ENCODE peak calls at places on chromosomes 3 and 15, in four cellular contexts. One of them, this sample, is unnamed.

GRCh38 chr15:32942286-32942927 is 224.6 kb downstream of the GREM1 start:
- DNase-seq in nephron progenitor cell: no peak
- DNase-seq in fibroblast of mammary gland: no peak
- DNase-seq in CD8-positive, alpha-beta T cell: no peak
- DNase-seq in this sample: no peak

GRCh38 chr15:98815207-98815606 is 166.9 kb downstream of the IGF1R start:
- DNase-seq in CD8-positive, alpha-beta T cell: no peak
- DNase-seq in fibroblast of mammary gland: no peak
- DNase-seq in nephron progenitor cell: no peak
- DNase-seq in this sample: no peak

GRCh38 chr15:29490747-29491471 is 221.3 kb upstream of the NSMCE3 start:
- DNase-seq in CD8-positive, alpha-beta T cell: no peak
- DNase-seq in nephron progenitor cell: no peak
- DNase-seq in fibroblast of mammary gland: no peak
- DNase-seq in this sample: no peak

GRCh38 chr3:168881804-168882203 is 781.7 kb downstream of the MECOM start:
- DNase-seq in nephron progenitor cell: no peak
- DNase-seq in CD8-positive, alpha-beta T cell: no peak
- DNase-seq in fibroblast of mammary gland: no peak
- DNase-seq in this sample: no peak

GRCh38 chr3:38556640-38557358 is 60.7 kb downstream of the EXOG start:
- DNase-seq in CD8-positive, alpha-beta T cell: no peak
- DNase-seq in fibroblast of mammary gland: no peak
- DNase-seq in nephron progenitor cell: no peak
- DNase-seq in this sample: no peak

GRCh38 chr15:67199881-67200763 is 54.3 kb downstream of the AAGAB start:
- DNase-seq in nephron progenitor cell: no peak
- DNase-seq in fibroblast of mammary gland: peak
- DNase-seq in CD8-positive, alpha-beta T cell: no peak
- DNase-seq in this sample: no peak

GRCh38 chr3:38039101-38039898 is at the start of gene DLEC1:
- DNase-seq in CD8-positive, alpha-beta T cell: peak
- DNase-seq in fibroblast of mammary gland: peak
- DNase-seq in nephron progenitor cell: peak
- DNase-seq in this sample: peak

GRCh38 chr3:55481067-55481917 is 5.8 kb downstream of the WNT5A start:
- DNase-seq in fibroblast of mammary gland: peak
- DNase-seq in nephron progenitor cell: peak
- DNase-seq in CD8-positive, alpha-beta T cell: no peak
- DNase-seq in this sample: no peak

GRCh38 chr15:82228750-82229149 is 33.8 kb downstream of the EFL1 start:
- DNase-seq in fibroblast of mammary gland: no peak
- DNase-seq in nephron progenitor cell: no peak
- DNase-seq in CD8-positive, alpha-beta T cell: no peak
- DNase-seq in this sample: no peak

GRCh38 chr3:58021072-58021959 is 13.1 kb downstream of the FLNB start:
- DNase-seq in nephron progenitor cell: no peak
- DNase-seq in fibroblast of mammary gland: no peak
- DNase-seq in CD8-positive, alpha-beta T cell: no peak
- DNase-seq in this sample: no peak

GRCh38 chr15:36291501-36291900 is 287.9 kb upstream of the CDIN1 start:
- DNase-seq in fibroblast of mammary gland: no peak
- DNase-seq in CD8-positive, alpha-beta T cell: no peak
- DNase-seq in nephron progenitor cell: no peak
- DNase-seq in this sample: no peak

GRCh38 chr3:16767006-16767405 is 117.7 kb upstream of the PLCL2 start:
- DNase-seq in nephron progenitor cell: no peak
- DNase-seq in CD8-positive, alpha-beta T cell: no peak
- DNase-seq in fibroblast of mammary gland: peak
- DNase-seq in this sample: no peak
- TF ChIP-seq CTCF in nephron progenitor cell: no peak
- TF ChIP-seq CTCF in CD8-positive, alpha-beta T cell: no peak
- TF ChIP-seq CTCF in fibroblast of mammary gland: peak
- TF ChIP-seq CTCF in this sample: no peak

DNA sequence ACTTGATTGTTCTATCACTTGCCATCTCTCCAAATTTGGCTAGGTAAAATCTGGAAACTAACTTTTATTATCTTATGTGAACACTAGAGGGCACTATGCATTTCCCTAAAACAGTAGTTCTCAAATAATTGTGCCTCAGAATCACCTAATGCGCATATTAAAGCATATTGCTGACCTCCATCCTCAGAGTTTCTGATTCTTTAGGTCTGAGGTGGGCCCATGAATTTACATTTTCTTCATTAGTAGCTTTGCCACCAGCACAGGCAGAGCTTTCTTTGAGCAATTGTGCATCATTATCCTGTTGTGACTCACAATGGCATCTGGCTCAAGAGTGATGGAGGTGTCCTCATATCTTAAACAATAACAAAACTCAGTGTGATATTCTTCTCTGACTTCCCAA is 17.5 kb upstream of the BCHE start:
- DNase-seq in CD8-positive, alpha-beta T cell: no peak
- DNase-seq in fibroblast of mammary gland: peak
- DNase-seq in nephron progenitor cell: no peak
- DNase-seq in this sample: peak
- TF ChIP-seq CTCF in CD8-positive, alpha-beta T cell: peak
- TF ChIP-seq CTCF in fibroblast of mammary gland: peak
- TF ChIP-seq CTCF in nephron progenitor cell: peak
- TF ChIP-seq CTCF in this sample: peak

GRCh38 chr3:149114458-149114857 is 15.0 kb upstream of the HPS3 start:
- DNase-seq in nephron progenitor cell: no peak
- DNase-seq in CD8-positive, alpha-beta T cell: no peak
- DNase-seq in fibroblast of mammary gland: no peak
- DNase-seq in this sample: no peak

GRCh38 chr3:149122716-149123578 is 6.5 kb upstream of the HPS3 start:
- DNase-seq in CD8-positive, alpha-beta T cell: no peak
- DNase-seq in fibroblast of mammary gland: peak
- DNase-seq in nephron progenitor cell: no peak
- DNase-seq in this sample: no peak

GRCh38 chr3:149115114-149115513 is 14.3 kb upstream of the HPS3 start:
- DNase-seq in fibroblast of mammary gland: no peak
- DNase-seq in CD8-positive, alpha-beta T cell: no peak
- DNase-seq in nephron progenitor cell: no peak
- DNase-seq in this sample: no peak

GRCh38 chr3:149120051-149120972 is 9.1 kb upstream of the HPS3 start:
- DNase-seq in fibroblast of mammary gland: peak
- DNase-seq in CD8-positive, alpha-beta T cell: no peak
- DNase-seq in nephron progenitor cell: no peak
- DNase-seq in this sample: peak
- TF ChIP-seq CTCF in fibroblast of mammary gland: peak
- TF ChIP-seq CTCF in CD8-positive, alpha-beta T cell: peak
- TF ChIP-seq CTCF in nephron progenitor cell: peak
- TF ChIP-seq CTCF in this sample: no peak

GRCh38 chr3:15271785-15272381 is 60.5 kb downstream of the SH3BP5 start:
- DNase-seq in CD8-positive, alpha-beta T cell: peak
- DNase-seq in nephron progenitor cell: no peak
- DNase-seq in fibroblast of mammary gland: no peak
- DNase-seq in this sample: peak

GRCh38 chr3:15271030-15271429 is 61.4 kb downstream of the SH3BP5 start:
- DNase-seq in fibroblast of mammary gland: no peak
- DNase-seq in nephron progenitor cell: no peak
- DNase-seq in CD8-positive, alpha-beta T cell: no peak
- DNase-seq in this sample: no peak

GRCh38 chr3:15268033-15268631 is 62.1 kb downstream of the CAPN7 start:
- DNase-seq in fibroblast of mammary gland: peak
- DNase-seq in nephron progenitor cell: peak
- DNase-seq in CD8-positive, alpha-beta T cell: peak
- DNase-seq in this sample: peak

GRCh38 chr3:15267502-15267901 is 61.5 kb downstream of the CAPN7 start:
- DNase-seq in nephron progenitor cell: no peak
- DNase-seq in CD8-positive, alpha-beta T cell: no peak
- DNase-seq in fibroblast of mammary gland: no peak
- DNase-seq in this sample: no peak

GRCh38 chr3:15269091-15269989 is 63.0 kb downstream of the SH3BP5 start:
- DNase-seq in CD8-positive, alpha-beta T cell: peak
- DNase-seq in nephron progenitor cell: no peak
- DNase-seq in fibroblast of mammary gland: peak
- DNase-seq in this sample: peak
- TF ChIP-seq CTCF in CD8-positive, alpha-beta T cell: no peak
- TF ChIP-seq CTCF in nephron progenitor cell: no peak
- TF ChIP-seq CTCF in fibroblast of mammary gland: no peak
- TF ChIP-seq CTCF in this sample: no peak

DNA sequence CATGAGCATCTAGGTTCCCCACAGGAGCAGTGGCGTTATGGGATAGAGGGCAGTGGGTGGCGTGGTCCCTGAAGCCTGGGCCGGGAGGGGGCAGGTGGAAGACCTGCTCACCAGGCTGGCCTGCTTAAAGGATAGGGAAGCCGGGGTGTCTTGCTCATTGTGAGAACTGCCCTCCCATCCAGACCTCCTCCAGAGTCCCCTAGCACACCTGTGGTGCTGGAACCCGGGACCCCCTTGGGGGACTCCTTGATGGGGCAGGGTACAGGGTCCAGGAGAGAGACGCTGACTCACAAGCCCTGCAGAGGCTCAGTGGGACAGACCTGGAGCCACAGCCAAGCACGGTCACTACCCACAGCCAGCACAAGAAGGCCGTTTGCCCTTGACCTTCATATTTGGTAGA is 2.8 kb upstream of the RHCG start:
- DNase-seq in CD8-positive, alpha-beta T cell: no peak
- DNase-seq in nephron progenitor cell: no peak
- DNase-seq in fibroblast of mammary gland: no peak
- DNase-seq in this sample: no peak
- TF ChIP-seq CTCF in CD8-positive, alpha-beta T cell: no peak
- TF ChIP-seq CTCF in nephron progenitor cell: no peak
- TF ChIP-seq CTCF in fibroblast of mammary gland: no peak
- TF ChIP-seq CTCF in this sample: no peak

DNA sequence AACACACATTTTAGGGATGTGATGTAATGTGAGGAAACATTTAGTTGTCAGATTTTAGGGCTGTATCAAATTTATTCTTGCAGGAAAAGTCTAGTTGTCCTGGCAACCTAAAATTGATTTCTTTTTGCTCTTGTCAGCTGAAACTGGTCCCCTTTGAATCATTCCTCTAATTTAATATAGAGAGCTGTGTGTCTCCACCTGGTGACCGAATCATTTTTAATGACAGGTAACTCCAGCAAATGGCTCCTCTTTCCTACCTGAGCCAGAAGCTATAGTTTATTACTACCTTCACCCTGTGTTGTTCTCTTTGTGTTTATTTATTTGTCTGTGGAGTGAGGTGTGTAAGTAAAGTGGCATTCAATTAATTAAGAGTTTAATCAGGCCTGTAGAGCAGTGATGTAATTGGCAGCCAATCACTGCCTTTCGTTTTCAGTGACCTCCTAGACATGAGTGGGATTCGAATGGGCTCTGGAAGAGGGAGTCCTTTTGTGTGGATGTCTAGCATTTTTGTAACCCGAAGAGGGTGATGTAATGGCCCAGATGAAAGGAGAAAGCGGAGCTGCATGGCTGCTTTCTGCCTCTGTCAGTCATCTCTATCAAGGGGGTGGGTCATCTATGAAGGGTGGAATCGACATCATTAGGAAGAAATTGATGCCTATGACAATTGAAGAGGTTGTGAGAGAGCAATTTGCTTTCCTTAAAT is 125.9 kb downstream of the LPP start:
- DNase-seq in fibroblast of mammary gland: no peak
- DNase-seq in nephron progenitor cell: no peak
- DNase-seq in CD8-positive, alpha-beta T cell: no peak
- DNase-seq in this sample: no peak
- TF ChIP-seq CTCF in fibroblast of mammary gland: no peak
- TF ChIP-seq CTCF in nephron progenitor cell: no peak
- TF ChIP-seq CTCF in CD8-positive, alpha-beta T cell: no peak
- TF ChIP-seq CTCF in this sample: no peak

GRCh38 chr3:73433079-73433478 is 191.7 kb downstream of the PDZRN3 start:
- DNase-seq in fibroblast of mammary gland: no peak
- DNase-seq in CD8-positive, alpha-beta T cell: no peak
- DNase-seq in nephron progenitor cell: no peak
- DNase-seq in this sample: no peak

GRCh38 chr3:73432021-73432722 is 192.6 kb downstream of the PDZRN3 start:
- DNase-seq in nephron progenitor cell: peak
- DNase-seq in fibroblast of mammary gland: peak
- DNase-seq in CD8-positive, alpha-beta T cell: no peak
- DNase-seq in this sample: peak

GRCh38 chr3:73431136-73431933 is 193.4 kb downstream of the PDZRN3 start:
- DNase-seq in fibroblast of mammary gland: no peak
- DNase-seq in CD8-positive, alpha-beta T cell: no peak
- DNase-seq in nephron progenitor cell: no peak
- DNase-seq in this sample: no peak

GRCh38 chr3:73433681-73434080 is 191.1 kb downstream of the PDZRN3 start:
- DNase-seq in nephron progenitor cell: peak
- DNase-seq in fibroblast of mammary gland: no peak
- DNase-seq in CD8-positive, alpha-beta T cell: no peak
- DNase-seq in this sample: no peak

GRCh38 chr3:73432723-73433032 is 192.1 kb downstream of the PDZRN3 start:
- DNase-seq in fibroblast of mammary gland: no peak
- DNase-seq in nephron progenitor cell: no peak
- DNase-seq in CD8-positive, alpha-beta T cell: no peak
- DNase-seq in this sample: no peak
- TF ChIP-seq CTCF in fibroblast of mammary gland: no peak
- TF ChIP-seq CTCF in nephron progenitor cell: no peak
- TF ChIP-seq CTCF in CD8-positive, alpha-beta T cell: no peak
- TF ChIP-seq CTCF in this sample: no peak

GRCh38 chr3:113795693-113796092 is 42.9 kb upstream of the GRAMD1C start:
- DNase-seq in fibroblast of mammary gland: no peak
- DNase-seq in nephron progenitor cell: no peak
- DNase-seq in CD8-positive, alpha-beta T cell: no peak
- DNase-seq in this sample: no peak
- TF ChIP-seq CTCF in fibroblast of mammary gland: no peak
- TF ChIP-seq CTCF in nephron progenitor cell: no peak
- TF ChIP-seq CTCF in CD8-positive, alpha-beta T cell: no peak
- TF ChIP-seq CTCF in this sample: no peak

GRCh38 chr15:75809986-75810750 is 33.1 kb upstream of the UBE2Q2 start:
- DNase-seq in CD8-positive, alpha-beta T cell: no peak
- DNase-seq in nephron progenitor cell: no peak
- DNase-seq in fibroblast of mammary gland: peak
- DNase-seq in this sample: peak
- TF ChIP-seq CTCF in CD8-positive, alpha-beta T cell: no peak
- TF ChIP-seq CTCF in nephron progenitor cell: no peak
- TF ChIP-seq CTCF in fibroblast of mammary gland: peak
- TF ChIP-seq CTCF in this sample: peak

GRCh38 chr15:89504166-89504565 is 7.8 kb upstream of the RHCG start:
- DNase-seq in CD8-positive, alpha-beta T cell: no peak
- DNase-seq in nephron progenitor cell: no peak
- DNase-seq in fibroblast of mammary gland: no peak
- DNase-seq in this sample: no peak

GRCh38 chr15:89498574-89498906 is 2.2 kb upstream of the RHCG start:
- DNase-seq in CD8-positive, alpha-beta T cell: no peak
- DNase-seq in fibroblast of mammary gland: no peak
- DNase-seq in nephron progenitor cell: no peak
- DNase-seq in this sample: no peak

GRCh38 chr15:89502867-89503595 is 6.6 kb upstream of the RHCG start:
- DNase-seq in CD8-positive, alpha-beta T cell: no peak
- DNase-seq in nephron progenitor cell: no peak
- DNase-seq in fibroblast of mammary gland: no peak
- DNase-seq in this sample: no peak

GRCh38 chr15:89501646-89502045 is 5.3 kb upstream of the RHCG start:
- DNase-seq in fibroblast of mammary gland: no peak
- DNase-seq in nephron progenitor cell: no peak
- DNase-seq in CD8-positive, alpha-beta T cell: no peak
- DNase-seq in this sample: no peak

GRCh38 chr15:89500397-89501270 is 4.3 kb upstream of the RHCG start:
- DNase-seq in nephron progenitor cell: no peak
- DNase-seq in fibroblast of mammary gland: no peak
- DNase-seq in CD8-positive, alpha-beta T cell: no peak
- DNase-seq in this sample: no peak
- TF ChIP-seq CTCF in nephron progenitor cell: peak
- TF ChIP-seq CTCF in fibroblast of mammary gland: peak
- TF ChIP-seq CTCF in CD8-positive, alpha-beta T cell: no peak
- TF ChIP-seq CTCF in this sample: no peak

This sample was measured in GM20000.